ENCODE peak calls at places on chromosomes 5 and 9, in five cellular contexts. G, L, C, O and Z are unnamed samples.

GRCh38 chr9:37953775-37954437 is 50.0 kb upstream of the SLC25A51 start:
- DNase-seq in G (peak), L (peak), C (no peak), O (no peak), Z (peak)

GRCh38 chr9:98357921-98358535 is 102.6 kb upstream of the TBC1D2 start:
- DNase-seq in G (peak), L (peak), C (no peak), O (no peak), Z (no peak)

GRCh38 chr5:74616236-74617146 is 24.0 kb downstream of the ENC1 start:
- DNase-seq in G (no peak), L (no peak), C (no peak), O (no peak), Z (no peak)

GRCh38 chr9:61665829-61666228 is 476.0 kb downstream of the SPATA31A7 start:
- DNase-seq in G (no peak), L (no peak), C (no peak), O (no peak), Z (no peak)

GRCh38 chr9:89640391-89640790 is 35.6 kb downstream of the GADD45G start:
- DNase-seq in G (no peak), L (no peak), C (no peak), O (no peak), Z (no peak)

GRCh38 chr5:133290669-133291235 is 238.9 kb downstream of the HSPA4 start:
- DNase-seq in G (no peak), L (no peak), C (no peak), O (no peak), Z (no peak)

GRCh38 chr9:7782390-7783120 is 17.0 kb downstream of the DMAC1 start:
- DNase-seq in G (peak), L (no peak), C (no peak), O (no peak), Z (no peak)

GRCh38 chr9:8572209-8572608 is 772.6 kb upstream of the DMAC1 start:
- DNase-seq in G (no peak), L (no peak), C (no peak), O (no peak), Z (no peak)

GRCh38 chr9:89555426-89556375 is 49.1 kb upstream of the GADD45G start:
- DNase-seq in G (no peak), L (no peak), C (no peak), O (peak), Z (no peak)

GRCh38 chr5:159269723-159270122 is 6.6 kb downstream of the UBLCP1 start:
- DNase-seq in G (no peak), L (no peak), C (no peak), O (no peak), Z (no peak)

GRCh38 chr9:83432877-83433276 is 105.3 kb downstream of the FRMD3 start:
- DNase-seq in G (no peak), L (no peak), C (no peak), O (no peak), Z (no peak)

GRCh38 chr5:175809531-175810121 is 61.8 kb upstream of the CPLX2 start:
- DNase-seq in G (peak), L (peak), C (no peak), O (no peak), Z (peak)

GRCh38 chr5:163696270-163696887 is 191.0 kb downstream of the MAT2B start:
- DNase-seq in G (peak), L (peak), C (no peak), O (no peak), Z (peak)

GRCh38 chr9:88418025-88418424 is 29.8 kb downstream of the SPIN1 start:
- DNase-seq in G (no peak), L (no peak), C (no peak), O (no peak), Z (no peak)

GRCh38 chr5:40429258-40430111 is 250.2 kb upstream of the PTGER4 start:
- DNase-seq in G (no peak), L (no peak), C (no peak), O (no peak), Z (no peak)

GRCh38 chr5:308672-309271 is 12.7 kb upstream of the AHRR start:
- DNase-seq in G (no peak), L (peak), C (no peak), O (no peak), Z (no peak)

GRCh38 chr9:974993-975739 is 1.3 kb upstream of the DMRT3 start:
- DNase-seq in G (no peak), L (no peak), C (no peak), O (no peak), Z (no peak)

GRCh38 chr5:154506716-154507080 is 28.7 kb upstream of the HAND1 start:
- DNase-seq in G (no peak), L (no peak), C (no peak), O (no peak), Z (no peak)

GRCh38 chr5:108655750-108656450 is 91.8 kb upstream of the FER start:
- DNase-seq in G (peak), L (peak), C (no peak), O (no peak), Z (peak)

GRCh38 chr5:145697251-145698016 is 137.7 kb downstream of the PRELID2 start:
- DNase-seq in G (peak), L (peak), C (no peak), O (no peak), Z (no peak)

GRCh38 chr9:27600254-27600653 is 27.0 kb upstream of the C9orf72 start:
- DNase-seq in G (no peak), L (no peak), C (no peak), O (no peak), Z (no peak)

GRCh38 chr5:137954131-137954879 is 65.0 kb downstream of the PKD2L2 start:
- DNase-seq in G (peak), L (peak), C (no peak), O (no peak), Z (peak)

GRCh38 chr5:50874277-50874984 is 208.0 kb downstream of the PARP8 start:
- DNase-seq in G (no peak), L (no peak), C (no peak), O (no peak), Z (no peak)

GRCh38 chr9:129100383-129101169 is 10.0 kb downstream of the CRAT start:
- DNase-seq in G (no peak), L (no peak), C (no peak), O (no peak), Z (no peak)

GRCh38 chr9:112854657-112855056 is 36.0 kb downstream of the SLC46A2 start:
- DNase-seq in G (no peak), L (no peak), C (no peak), O (no peak), Z (no peak)

GRCh38 chr5:174229640-174230350 is 184.3 kb downstream of the NSG2 start:
- DNase-seq in G (peak), L (no peak), C (no peak), O (no peak), Z (no peak)

GRCh38 chr9:91948061-91948422 is 2.0 kb downstream of the ROR2 start:
- DNase-seq in G (no peak), L (no peak), C (no peak), O (no peak), Z (no peak)

GRCh38 chr5:124748687-124749594 is 2.5 kb upstream of the ZNF608 start:
- DNase-seq in G (peak), L (no peak), C (no peak), O (peak), Z (peak)

GRCh38 chr5:171367424-171368370 is 20.0 kb upstream of the NPM1 start:
- DNase-seq in G (peak), L (peak), C (no peak), O (no peak), Z (no peak)

GRCh38 chr9:127754761-127755557 is 19.9 kb upstream of the TOR2A start:
- DNase-seq in G (no peak), L (no peak), C (no peak), O (no peak), Z (no peak)

GRCh38 chr9:111984075-111984802 is 87.6 kb downstream of the UGCG start:
- DNase-seq in G (no peak), L (no peak), C (no peak), O (no peak), Z (no peak)

GRCh38 chr9:125190371-125190801 is 783 bp upstream of the PPP6C start:
- DNase-seq in G (no peak), L (no peak), C (peak), O (no peak), Z (no peak)

GRCh38 chr9:35158501-35159280 is 3.1 kb upstream of the UNC13B start:
- DNase-seq in G (no peak), L (no peak), C (no peak), O (no peak), Z (no peak)

GRCh38 chr5:139419226-139419625 is 15.3 kb upstream of the SPATA24 start:
- DNase-seq in G (no peak), L (no peak), C (no peak), O (no peak), Z (no peak)

GRCh38 chr5:139418804-139419203 is 14.9 kb upstream of the SPATA24 start:
- DNase-seq in G (no peak), L (no peak), C (no peak), O (no peak), Z (no peak)

GRCh38 chr5:139419793-139420192 is 15.9 kb upstream of the SPATA24 start:
- DNase-seq in G (no peak), L (no peak), C (no peak), O (no peak), Z (no peak)

GRCh38 chr5:139425497-139425896 is 13.8 kb downstream of the DNAJC18 start:
- DNase-seq in G (no peak), L (no peak), C (no peak), O (no peak), Z (no peak)

DNA sequence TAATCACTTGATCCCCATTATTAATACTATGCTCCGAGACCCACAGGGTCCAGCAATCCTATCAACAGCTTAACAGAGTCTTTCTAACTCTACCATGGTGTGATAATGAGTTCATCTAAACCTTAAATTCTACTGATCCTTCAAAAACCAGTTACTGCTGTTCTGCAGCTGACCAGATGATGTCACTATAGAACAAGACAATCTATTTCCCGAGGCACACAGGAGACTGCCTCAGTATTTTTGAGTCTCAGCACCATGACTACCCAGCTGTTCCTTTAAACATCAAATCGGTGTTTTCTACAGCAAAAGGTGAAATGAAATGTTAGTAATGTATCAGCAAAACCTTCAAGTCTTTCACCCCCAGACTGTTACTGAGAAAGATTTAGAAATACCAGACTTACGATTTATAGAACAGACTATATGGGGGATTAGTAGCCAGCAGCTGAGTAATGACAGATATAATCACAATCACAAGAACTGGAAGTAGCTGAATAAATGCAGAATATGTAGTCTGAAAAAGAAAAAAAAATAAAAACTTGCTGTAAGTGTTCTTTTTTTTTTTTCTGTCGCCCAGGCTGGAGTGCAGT is 16.9 kb downstream of the DNAJC18 start:
- DNase-seq in G (peak), L (peak), C (no peak), O (no peak), Z (peak)
- TF ChIP-seq CTCF in G (peak), L (peak), C (peak), O (peak), Z (peak)

GRCh38 chr5:83470516-83470915 is 1.0 kb upstream of the VCAN start:
- DNase-seq in G (no peak), L (no peak), C (no peak), O (no peak), Z (no peak)

GRCh38 chr5:83464261-83464660 is 7.3 kb upstream of the VCAN start:
- DNase-seq in G (no peak), L (no peak), C (no peak), O (no peak), Z (no peak)

GRCh38 chr5:83469075-83469474 is 2.5 kb upstream of the VCAN start:
- DNase-seq in G (no peak), L (no peak), C (no peak), O (no peak), Z (no peak)

GRCh38 chr5:83470920-83471404 is 582 bp upstream of the VCAN start:
- DNase-seq in G (no peak), L (no peak), C (no peak), O (no peak), Z (no peak)

DNA sequence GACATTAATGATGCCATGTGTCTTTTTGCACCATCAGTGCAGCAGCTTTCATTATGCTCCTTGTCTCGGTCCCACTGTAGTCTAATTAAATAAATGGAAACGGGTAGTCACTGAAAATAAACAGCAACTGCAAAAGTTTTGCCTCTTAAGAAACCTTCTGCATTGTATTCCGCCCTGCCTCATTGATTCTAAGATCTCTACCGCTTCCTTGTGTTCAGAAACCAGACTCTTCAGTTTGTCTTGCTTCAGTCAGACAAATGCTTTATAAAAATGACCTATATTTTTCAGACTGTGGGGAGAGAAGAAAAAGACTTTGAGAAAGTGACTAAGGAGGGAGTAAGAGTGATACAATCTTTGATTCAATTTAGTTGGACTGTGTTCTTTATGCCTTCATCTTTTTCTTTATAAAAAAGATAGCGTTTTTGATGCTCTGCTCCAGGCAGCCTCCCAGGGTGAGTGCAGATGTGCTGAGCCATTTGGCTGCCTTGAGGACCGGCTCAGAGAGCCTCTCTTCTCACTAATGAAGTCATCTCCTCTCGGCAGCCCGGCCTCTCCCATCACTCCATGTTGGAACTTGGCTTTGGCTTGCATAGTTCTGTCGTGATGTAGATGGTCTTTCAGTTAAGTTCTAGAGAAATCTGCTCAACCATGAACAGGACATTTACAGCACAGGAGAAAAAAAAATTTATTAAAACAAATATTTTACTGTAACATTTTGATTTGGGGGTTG is 4.1 kb upstream of the VCAN start:
- DNase-seq in G (peak), L (peak), C (no peak), O (no peak), Z (peak)
- TF ChIP-seq CTCF in G (peak), L (peak), C (no peak), O (no peak), Z (peak)

GRCh38 chr9:134655591-134656333 is 14.2 kb downstream of the COL5A1 start:
- DNase-seq in G (no peak), L (no peak), C (no peak), O (no peak), Z (no peak)

GRCh38 chr9:134658378-134658955 is 16.9 kb downstream of the COL5A1 start:
- DNase-seq in G (no peak), L (no peak), C (no peak), O (no peak), Z (no peak)

GRCh38 chr9:134657666-134658377 is 16.2 kb downstream of the COL5A1 start:
- DNase-seq in G (no peak), L (no peak), C (no peak), O (no peak), Z (no peak)

GRCh38 chr9:134655101-134655500 is 13.5 kb downstream of the COL5A1 start:
- DNase-seq in G (no peak), L (no peak), C (no peak), O (no peak), Z (no peak)

DNA sequence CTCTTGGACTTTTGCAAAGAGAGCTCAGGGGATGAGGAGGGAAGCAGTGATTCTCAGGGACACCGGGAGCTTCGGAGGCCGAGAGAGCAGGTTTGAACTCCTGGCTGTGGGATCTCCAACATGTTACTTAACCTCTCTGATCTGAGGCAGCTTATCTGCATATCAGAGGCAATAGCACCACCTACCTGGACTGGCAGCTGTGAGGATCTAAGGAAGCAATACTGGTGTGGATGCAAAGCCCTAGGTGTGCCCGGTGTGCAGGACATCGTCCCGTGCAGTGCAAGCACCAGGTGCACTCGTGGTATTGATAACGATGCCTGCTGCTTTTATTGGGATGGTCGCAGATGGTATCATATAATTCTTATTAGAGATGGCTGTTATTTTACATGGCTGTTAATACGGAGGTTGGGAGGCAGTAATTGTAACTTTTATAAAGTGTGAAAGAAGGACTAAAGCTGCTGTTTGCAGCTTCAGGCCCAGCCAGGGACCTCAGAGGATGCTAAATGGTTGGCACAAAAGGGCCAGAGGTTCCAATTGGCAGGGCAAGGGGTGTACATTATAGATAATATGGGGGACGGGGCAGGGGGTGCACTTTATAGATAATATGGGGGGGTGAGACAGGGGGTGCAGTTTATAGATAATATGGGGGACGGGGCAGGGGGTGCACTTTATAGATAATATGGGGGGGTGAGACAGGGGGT is 14.9 kb downstream of the COL5A1 start:
- DNase-seq in G (no peak), L (no peak), C (no peak), O (no peak), Z (no peak)
- TF ChIP-seq CTCF in G (peak), L (peak), C (no peak), O (no peak), Z (no peak)

DNA sequence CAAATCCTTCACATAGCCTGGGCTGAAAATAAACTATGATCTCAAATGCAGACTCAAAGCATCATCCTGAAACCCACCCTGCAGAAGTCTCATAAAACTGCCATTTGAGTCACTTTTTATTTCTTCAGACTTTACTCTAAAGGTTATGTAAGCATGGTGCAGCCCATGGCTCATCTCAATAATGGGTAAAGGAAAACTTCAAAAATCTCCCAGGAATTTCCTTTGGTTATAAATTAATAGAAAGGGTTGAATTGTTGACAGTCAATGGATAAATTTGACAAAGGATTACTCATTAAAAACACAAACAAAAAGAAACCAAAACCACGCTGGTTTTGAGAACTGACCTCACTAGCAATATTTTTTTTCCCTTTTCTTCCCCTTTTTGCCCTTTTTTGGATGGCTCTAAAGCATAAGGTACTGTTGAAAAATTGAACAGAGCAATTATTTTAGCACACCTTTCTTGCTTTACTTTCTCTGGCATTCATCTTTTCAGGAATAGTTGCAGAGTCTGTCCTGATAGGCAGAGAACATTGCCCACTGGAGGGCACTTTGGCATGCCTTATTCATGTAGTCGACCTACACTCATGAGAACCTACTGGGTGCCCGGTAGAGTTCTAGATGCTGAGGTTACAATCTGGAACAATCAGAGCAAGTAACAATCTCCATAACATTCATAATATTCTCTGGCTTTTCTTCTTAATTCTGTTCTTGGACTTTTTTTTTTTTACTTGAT is 191.4 kb downstream of the TMEM167A start:
- DNase-seq in G (no peak), L (no peak), C (no peak), O (no peak), Z (no peak)
- TF ChIP-seq CTCF in G (no peak), L (no peak), C (no peak), O (no peak), Z (no peak)

GRCh38 chr9:73034962-73035361 is 82.1 kb upstream of the ALDH1A1 start:
- DNase-seq in G (no peak), L (no peak), C (no peak), O (no peak), Z (no peak)
- TF ChIP-seq CTCF in G (peak), L (peak), C (no peak), O (no peak), Z (no peak)

GRCh38 chr9:75002422-75003023 is 25.6 kb downstream of the CARNMT1 start:
- DNase-seq in G (no peak), L (no peak), C (no peak), O (no peak), Z (no peak)
- TF ChIP-seq CTCF in G (no peak), L (peak), C (peak), O (no peak), Z (no peak)